ENCODE peak calls at places on chromosomes 2 and 18, in five cellular contexts. O, N, R, Q and S are unnamed samples.

GRCh38 chr2:28648671-28649395 is 102.8 kb upstream of the PPP1CB start:
- DNase-seq in R (no peak), N (no peak), O (no peak), Q (no peak), S (no peak)

GRCh38 chr18:62784338-62784965 is 69.1 kb downstream of the PHLPP1 start:
- DNase-seq in O (no peak), N (no peak), R (no peak), Q (no peak), S (no peak)

GRCh38 chr18:8849696-8850095 is 144.3 kb downstream of the MTCL1 start:
- DNase-seq in R (no peak), O (no peak), N (no peak), Q (no peak), S (no peak)

GRCh38 chr18:29488617-29489016 is 1311.7 kb upstream of the CDH2 start:
- DNase-seq in R (no peak), N (no peak), O (no peak), Q (no peak), S (no peak)

GRCh38 chr2:224444783-224445182 is 42.9 kb upstream of the FAM124B start:
- DNase-seq in R (no peak), N (no peak), Q (no peak), O (no peak), S (no peak)

GRCh38 chr2:196963961-196964360 is 37.5 kb upstream of the PGAP1 start:
- DNase-seq in O (no peak), Q (no peak), R (no peak), N (no peak), S (no peak)

GRCh38 chr2:225429718-225430117 is 30.2 kb downstream of the NYAP2 start:
- DNase-seq in N (no peak), O (no peak), R (no peak), Q (no peak), S (no peak)

GRCh38 chr2:223010641-223011040 is 41.3 kb upstream of the KCNE4 start:
- DNase-seq in Q (no peak), R (no peak), N (no peak), O (no peak), S (no peak)

GRCh38 chr18:50131591-50131990 is 63.4 kb downstream of the MYO5B start:
- DNase-seq in N (no peak), R (no peak), O (no peak), Q (no peak), S (no peak)

GRCh38 chr2:109402980-109403840 is 210.6 kb downstream of the SEPTIN10 start:
- DNase-seq in R (no peak), Q (no peak), N (no peak), O (no peak), S (no peak)

GRCh38 chr2:118148133-118148532 is 59.9 kb downstream of the INSIG2 start:
- DNase-seq in R (no peak), Q (no peak), O (no peak), N (no peak), S (no peak)

GRCh38 chr2:151357359-151357758 is at the start of gene TNFAIP6:
- DNase-seq in R (no peak), Q (peak; percentile 21), N (no peak), O (peak; percentile 33), S (no peak)

GRCh38 chr2:237290249-237290648 is 123.7 kb downstream of the COL6A3 start:
- DNase-seq in O (peak; percentile 77), Q (no peak), N (no peak), R (peak; percentile 50), S (no peak)

GRCh38 chr2:38374978-38375377 is 2.1 kb downstream of the ATL2 start:
- DNase-seq in Q (peak; percentile 25), N (no peak), R (no peak), O (no peak), S (no peak)

GRCh38 chr2:38375711-38376345 is 1.2 kb downstream of the ATL2 start:
- DNase-seq in Q (no peak), R (no peak), O (no peak), N (peak; percentile 57), S (no peak)

GRCh38 chr2:38377501-38378258 is 607 bp upstream of the ATL2 start:
- DNase-seq in Q (no peak), N (no peak), R (no peak), O (no peak), S (peak; percentile 85)

GRCh38 chr2:38376683-38377500 is at the start of gene ATL2:
- DNase-seq in R (peak; percentile 98), Q (peak; percentile 98), N (peak; percentile 97), O (peak; percentile 96), S (peak; percentile 54)

DNA sequence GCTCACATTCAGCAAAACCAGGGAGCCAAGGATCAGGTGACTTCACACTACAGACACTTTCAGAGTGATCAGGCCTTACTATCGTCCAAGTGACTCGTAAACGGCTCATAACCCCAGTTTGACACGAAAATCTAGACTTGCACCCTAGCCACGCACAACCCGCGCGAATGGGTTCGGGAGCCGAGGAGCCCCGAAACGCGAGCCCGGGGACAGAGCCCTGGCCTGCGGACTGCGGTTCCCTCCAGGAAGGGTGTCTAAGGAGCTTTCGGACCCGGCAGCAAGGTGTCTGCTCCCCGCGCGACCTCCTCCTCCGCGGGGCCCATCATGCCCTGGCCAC is 759 bp downstream of the ATL2 start:
- DNase-seq in O (peak; percentile 35), Q (peak; percentile 89), N (no peak), R (no peak), S (peak; percentile 45)
- TF ChIP-seq POLR2A in O (no peak), Q (peak; percentile 42), N (no peak), R (no peak), S (no peak)

GRCh38 chr2:107745100-107745499 is 81.6 kb upstream of the RGPD4 start:
- DNase-seq in N (no peak), R (no peak), O (no peak), Q (no peak), S (no peak)
- TF ChIP-seq POLR2A in N (no peak), R (no peak), O (no peak), Q (no peak), S (no peak)

DNA sequence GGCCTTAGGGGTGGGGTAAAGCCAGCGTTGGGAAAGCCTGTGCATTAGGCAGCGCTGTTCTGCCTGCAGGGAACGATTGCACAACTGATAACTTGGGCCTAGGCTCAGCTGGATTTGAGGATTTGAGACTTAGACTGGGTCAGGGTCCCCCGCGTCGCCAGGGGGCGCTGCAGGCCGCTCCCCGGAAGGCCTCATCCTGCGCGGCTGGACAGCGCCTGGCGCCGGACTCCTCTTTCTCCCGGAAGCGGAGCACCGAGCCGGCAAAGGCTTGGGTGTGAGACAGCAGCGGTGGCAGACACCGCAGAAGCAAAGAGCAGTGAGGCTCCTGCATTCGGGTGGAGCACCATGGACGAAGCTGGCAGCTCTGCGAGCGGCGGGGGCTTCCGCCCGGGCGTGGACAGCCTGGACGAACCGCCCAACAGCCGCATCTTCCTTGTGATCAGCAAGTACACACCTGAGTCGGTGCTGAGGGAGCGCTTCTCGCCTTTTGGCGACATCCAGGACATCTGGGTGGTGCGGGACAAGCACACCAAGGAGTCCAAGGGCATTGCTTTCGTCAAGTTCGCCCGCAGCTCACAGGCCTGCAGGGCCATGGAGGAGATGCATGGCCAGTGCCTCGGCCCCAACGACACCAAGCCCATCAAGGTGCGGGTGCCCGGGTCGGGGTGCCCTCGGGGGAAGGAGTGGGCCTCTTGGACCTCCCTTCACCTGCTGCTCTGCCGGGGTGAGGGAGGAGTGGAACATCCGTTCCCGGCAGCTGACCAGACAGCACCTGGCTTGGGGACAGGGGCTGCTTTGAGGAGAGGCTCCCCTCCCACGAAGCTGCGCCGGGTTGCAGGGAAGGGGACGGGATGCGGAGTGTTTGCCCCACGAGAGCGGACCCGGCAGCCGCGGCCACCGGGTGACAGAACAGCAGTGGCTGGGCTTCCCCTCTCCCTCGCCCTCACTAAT is at the start of gene RBM45:
- DNase-seq in Q (peak; percentile 96), N (peak; percentile 93), R (peak; percentile 99), O (peak; percentile 91), S (peak; percentile 83)
- TF ChIP-seq POLR2A in Q (peak; percentile 89), N (peak; percentile 80), R (no peak), O (no peak), S (peak; percentile 89)

GRCh38 chr2:46131-46470 is 204 bp downstream of the FAM110C start:
- DNase-seq in R (no peak), Q (no peak), O (no peak), N (no peak), S (no peak)
- TF ChIP-seq POLR2A in R (no peak), Q (no peak), O (no peak), N (peak; percentile 89), S (no peak)

GRCh38 chr2:230921806-230922595 is 3.0 kb downstream of the GPR55 start:
- DNase-seq in Q (no peak), R (no peak), N (no peak), O (no peak), S (no peak)
- TF ChIP-seq POLR2A in Q (no peak), R (no peak), N (no peak), O (no peak), S (no peak)

GRCh38 chr2:60843006-60843405 is 38.4 kb upstream of the REL start:
- DNase-seq in R (no peak), Q (no peak), N (no peak), O (no peak), S (no peak)
- TF ChIP-seq POLR2A in R (no peak), Q (no peak), N (no peak), O (no peak), S (no peak)

GRCh38 chr18:54267688-54268087 is 1.6 kb upstream of the POLI start:
- DNase-seq in Q (no peak), R (no peak), O (no peak), N (no peak), S (no peak)

DNA sequence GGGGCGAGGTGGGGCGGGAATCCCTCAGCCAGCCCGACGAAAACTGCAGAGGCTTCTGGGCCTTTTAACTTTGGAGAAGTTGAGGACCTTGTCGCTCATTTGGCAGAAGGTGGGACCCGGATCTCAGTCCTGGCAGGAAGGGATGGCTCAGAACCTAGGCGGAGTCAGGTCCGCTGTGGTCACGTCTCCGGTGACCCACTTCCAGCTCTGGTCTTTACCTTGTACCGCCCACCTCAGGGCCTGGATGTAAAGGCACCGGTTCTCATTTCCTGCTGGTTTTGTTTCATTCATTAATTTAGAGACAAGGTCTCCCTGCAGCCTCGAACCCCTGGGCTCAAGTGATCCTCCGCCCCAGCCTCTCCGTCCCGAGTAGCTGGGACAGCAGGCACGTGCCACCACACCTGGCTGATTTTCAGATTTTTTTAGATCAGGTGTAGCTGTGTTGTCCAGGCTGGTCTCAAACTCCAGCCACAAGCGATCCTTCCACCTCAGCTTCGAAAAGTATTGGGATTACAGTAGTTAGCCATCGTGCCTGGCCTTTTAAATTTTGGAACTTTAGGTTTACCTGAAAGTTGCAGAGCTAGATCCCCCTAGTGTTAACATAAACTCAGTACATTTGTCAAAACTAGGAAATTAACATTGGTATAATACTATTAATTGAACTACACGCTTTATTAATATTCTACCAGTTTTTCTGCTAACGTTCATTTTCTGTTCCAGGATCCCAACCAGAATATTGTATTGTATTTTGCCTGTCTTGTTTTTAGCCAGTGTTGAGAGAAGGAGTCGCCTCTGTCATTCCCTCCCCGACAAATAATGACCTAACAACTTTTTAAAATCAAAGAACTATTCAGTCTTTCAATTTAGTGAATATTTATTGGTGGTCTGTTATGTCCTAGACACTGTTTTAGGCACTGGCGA is 867 bp downstream of the POLI start:
- DNase-seq in N (peak; percentile 50), O (peak; percentile 49), R (no peak), Q (peak; percentile 58), S (peak; percentile 23)
- TF ChIP-seq POLR2A in N (no peak), O (no peak), R (no peak), Q (peak; percentile 75), S (no peak)